ENCODE peak calls at places on chromosomes 1 and 21, in four cellular contexts. A is NCI-H510A, T is memory B cell, R is retinal pigment epithelial cell. C is an unnamed sample.

GRCh38 chr1:184152944-184153343 is 101.4 kb downstream of the TSEN15 start:
- DNase-seq in A (no peak), T (no peak), R (no peak), C (no peak)

GRCh38 chr1:180778782-180779398 is 133.8 kb upstream of the KIAA1614 start:
- DNase-seq in A (no peak), R (no peak), T (no peak), C (no peak)

GRCh38 chr1:70966018-70966638 is 81.5 kb downstream of the PTGER3 start:
- DNase-seq in R (no peak), T (no peak), A (no peak), C (no peak)

GRCh38 chr1:12208764-12209494 is 20.9 kb upstream of the VPS13D start:
- DNase-seq in R (no peak), T (peak; percentile 93), A (peak; percentile 34), C (peak; percentile 63)

GRCh38 chr1:181092883-181093282 is 4.4 kb downstream of the IER5 start:
- DNase-seq in T (no peak), A (no peak), R (no peak), C (no peak)

GRCh38 chr1:85865183-85865582 is 156.9 kb upstream of the ZNHIT6 start:
- DNase-seq in R (no peak), T (no peak), A (no peak), C (no peak)

GRCh38 chr1:30379684-30380624 is 343.4 kb downstream of the MATN1 start:
- DNase-seq in R (peak; percentile 11), T (peak; percentile 57), A (peak; percentile 43), C (peak; percentile 75)

GRCh38 chr1:158286966-158287365 is 2.8 kb upstream of the CD1C start:
- DNase-seq in T (peak; percentile 19), A (no peak), R (no peak), C (no peak)

GRCh38 chr1:70318191-70318590 is 36.3 kb downstream of the ANKRD13C start:
- DNase-seq in R (no peak), T (no peak), A (no peak), C (no peak)

GRCh38 chr21:32083175-32083574 is 195.7 kb downstream of the MIS18A start:
- DNase-seq in R (peak; percentile 65), T (no peak), A (no peak), C (peak; percentile 52)